ENCODE peak calls at places on chromosomes 4 and X, in four cellular contexts. C, V, A and Z are unnamed samples.

GRCh38 chrX:148811236-148811635 is 310.8 kb downstream of the AFF2 start:
- DNase-seq in A (peak; percentile 0), C (no peak), V (no peak), Z (no peak)

GRCh38 chr4:32258986-32259385 is 1538.8 kb downstream of the PCDH7 start:
- DNase-seq in A (no peak), C (no peak), V (no peak), Z (no peak)

GRCh38 chr4:130563185-130563890 is 1467.4 kb downstream of the C4orf33 start:
- DNase-seq in V (no peak), A (peak; percentile 72), C (peak; percentile 53), Z (peak; percentile 21)

GRCh38 chrX:23504540-23504884 is 162.8 kb upstream of the PRDX4 start:
- DNase-seq in C (no peak), V (no peak), A (no peak), Z (no peak)

GRCh38 chr4:184826315-184827266 is 823 bp upstream of the ACSL1 start:
- DNase-seq in V (peak; percentile 39), C (no peak), A (peak; percentile 16), Z (no peak)

GRCh38 chrX:2894885-2895292 is 34.2 kb downstream of the ARSD start:
- DNase-seq in A (peak; percentile 50), C (no peak), V (peak; percentile 29), Z (no peak)

GRCh38 chrX:13620202-13620601 is 32.7 kb upstream of the TCEANC start:
- DNase-seq in A (no peak), C (no peak), V (no peak), Z (no peak)

GRCh38 chr4:140851032-140851636 is 94.9 kb upstream of the TBC1D9 start:
- DNase-seq in A (peak; percentile 65), V (peak; percentile 55), C (no peak), Z (no peak)

GRCh38 chr4:128707864-128708263 is 101.6 kb upstream of the JADE1 start:
- DNase-seq in V (no peak), C (no peak), A (peak; percentile 25), Z (no peak)

GRCh38 chr4:133868856-133869255 is 332.7 kb downstream of the PABPC4L start:
- DNase-seq in C (no peak), A (no peak), V (no peak), Z (no peak)

GRCh38 chr4:168410681-168411080 is 69.6 kb downstream of the DDX60L start:
- DNase-seq in A (no peak), C (no peak), V (no peak), Z (no peak)

GRCh38 chr4:5120468-5120867 is 69.2 kb downstream of the STK32B start:
- DNase-seq in A (peak; percentile 34), V (no peak), C (no peak), Z (no peak)

GRCh38 chr4:3491681-3492405 is 28.7 kb downstream of the DOK7 start:
- DNase-seq in V (no peak), A (peak; percentile 55), C (no peak), Z (no peak)

GRCh38 chrX:132292753-132293152 is 73.5 kb upstream of the RAP2C start:
- DNase-seq in C (no peak), A (peak; percentile 57), V (peak; percentile 48), Z (peak; percentile 5)

GRCh38 chr4:40238700-40239548 is 42.1 kb downstream of the RHOH start:
- DNase-seq in V (peak; percentile 97), A (no peak), C (no peak), Z (no peak)

GRCh38 chr4:147825451-147826287 is 93.8 kb downstream of the ARHGAP10 start:
- DNase-seq in C (peak; percentile 72), V (peak; percentile 6), A (no peak), Z (no peak)

GRCh38 chrX:132561483-132561882 is 72.6 kb upstream of the MBNL3 start:
- DNase-seq in V (no peak), C (no peak), A (no peak), Z (no peak)

GRCh38 chr4:91285485-91285884 is 1018.3 kb upstream of the GRID2 start:
- DNase-seq in A (no peak), C (no peak), V (no peak), Z (no peak)

GRCh38 chrX:69218407-69218806 is 53.2 kb upstream of the PJA1 start:
- DNase-seq in A (no peak), V (no peak), C (no peak), Z (no peak)

GRCh38 chr4:123438031-123438430 is 41.4 kb downstream of the SPRY1 start:
- DNase-seq in C (no peak), V (no peak), A (no peak), Z (no peak)

GRCh38 chr4:100651499-100652165 is 133.8 kb upstream of the EMCN start:
- DNase-seq in V (no peak), A (no peak), C (no peak), Z (no peak)

GRCh38 chr4:99352602-99353580 is at the start of gene ADH1C:
- DNase-seq in V (no peak), C (no peak), A (peak; percentile 1), Z (no peak)

GRCh38 chrX:132181364-132181763 is 37.9 kb downstream of the RAP2C start:
- DNase-seq in C (peak; percentile 23), A (no peak), V (no peak), Z (peak; percentile 30)

GRCh38 chrX:137926090-137926489 is 360.2 kb downstream of the ZIC3 start:
- DNase-seq in C (no peak), V (peak; percentile 5), A (no peak), Z (no peak)

GRCh38 chr4:61210186-61210939 is 10.2 kb downstream of the ADGRL3 start:
- DNase-seq in C (no peak), V (no peak), A (no peak), Z (no peak)

GRCh38 chrX:115616943-115617563 is 56.1 kb downstream of the PLS3 start:
- DNase-seq in A (peak; percentile 84), V (no peak), C (no peak), Z (peak; percentile 17)

GRCh38 chr4:176534566-176534965 is 214.8 kb downstream of the SPCS3 start:
- DNase-seq in A (peak; percentile 95), V (no peak), C (no peak), Z (no peak)

GRCh38 chrX:151825927-151826471 is 86.7 kb upstream of the MAGEA4 start:
- DNase-seq in C (no peak), A (peak; percentile 1), V (peak; percentile 8), Z (no peak)

GRCh38 chr4:142435599-142436235 is 410.4 kb downstream of the INPP4B start:
- DNase-seq in A (no peak), C (no peak), V (no peak), Z (no peak)

GRCh38 chr4:72418458-72418857 is 150.6 kb downstream of the ADAMTS3 start:
- DNase-seq in V (peak; percentile 36), C (peak; percentile 64), A (peak; percentile 60), Z (no peak)

GRCh38 chr4:11543710-11544109 is 115.0 kb upstream of the HS3ST1 start:
- DNase-seq in C (no peak), V (no peak), A (peak; percentile 83), Z (no peak)

GRCh38 chr4:26751004-26751403 is 109.6 kb upstream of the STIM2 start:
- DNase-seq in C (no peak), A (no peak), V (no peak), Z (no peak)

GRCh38 chr4:164700471-164700870 is 53.5 kb upstream of the SMIM31 start:
- DNase-seq in V (peak; percentile 44), A (no peak), C (no peak), Z (no peak)

GRCh38 chr4:33133723-33134122 is 2413.6 kb downstream of the PCDH7 start:
- DNase-seq in A (no peak), C (no peak), V (no peak), Z (no peak)

GRCh38 chrX:40031861-40032422 is 65.8 kb downstream of the BCOR start:
- DNase-seq in V (no peak), A (no peak), C (no peak), Z (no peak)

GRCh38 chrX:12771445-12772069 is 19.7 kb upstream of the PRPS2 start:
- DNase-seq in A (peak; percentile 31), C (peak; percentile 71), V (peak; percentile 84), Z (no peak)

GRCh38 chr4:77862478-77863216 is at the start of gene MRPL1:
- DNase-seq in V (peak; percentile 94), A (peak; percentile 96), C (peak; percentile 88), Z (peak; percentile 30)
- TF ChIP-seq POLR2A in V (peak; percentile 96), A (peak; percentile 94), C (no peak), Z (peak; percentile 82)

DNA sequence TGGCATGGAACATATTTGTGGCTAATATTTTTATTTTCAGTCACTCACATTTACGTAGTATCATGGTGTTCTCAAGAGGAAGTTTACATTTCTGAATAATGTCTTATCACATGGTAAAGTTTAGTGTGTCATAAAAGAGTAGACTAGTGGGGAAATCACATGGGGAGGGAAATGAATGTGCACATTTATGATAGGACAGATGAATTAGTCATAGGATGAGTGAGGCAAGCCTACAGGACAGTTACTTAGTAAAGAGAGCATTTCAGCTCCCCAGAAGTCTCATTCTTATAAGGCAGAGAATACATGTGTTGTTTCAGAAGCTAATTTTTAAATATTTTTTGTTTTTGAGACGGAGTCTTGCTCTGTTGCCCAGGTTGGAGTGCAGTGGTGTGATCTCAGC is 6.2 kb downstream of the GK start:
- DNase-seq in C (no peak), V (peak; percentile 50), A (peak; percentile 95), Z (peak; percentile 4)
- TF ChIP-seq POLR2A in C (no peak), V (no peak), A (peak; percentile 66), Z (no peak)

GRCh38 chr4:153466637-153467153 is 535 bp downstream of the TMEM131L start:
- DNase-seq in C (no peak), V (no peak), A (no peak), Z (peak; percentile 16)

GRCh38 chr4:153467154-153467896 is 1.2 kb downstream of the TMEM131L start:
- DNase-seq in A (no peak), C (peak; percentile 78), V (peak; percentile 85), Z (peak; percentile 12)

GRCh38 chr4:153465145-153465544 is 1.0 kb upstream of the TMEM131L start:
- DNase-seq in V (no peak), C (no peak), A (no peak), Z (no peak)

GRCh38 chr4:153465583-153465921 is 608 bp upstream of the TMEM131L start:
- DNase-seq in V (peak; percentile 61), A (peak; percentile 61), C (peak; percentile 68), Z (peak; percentile 40)

DNA sequence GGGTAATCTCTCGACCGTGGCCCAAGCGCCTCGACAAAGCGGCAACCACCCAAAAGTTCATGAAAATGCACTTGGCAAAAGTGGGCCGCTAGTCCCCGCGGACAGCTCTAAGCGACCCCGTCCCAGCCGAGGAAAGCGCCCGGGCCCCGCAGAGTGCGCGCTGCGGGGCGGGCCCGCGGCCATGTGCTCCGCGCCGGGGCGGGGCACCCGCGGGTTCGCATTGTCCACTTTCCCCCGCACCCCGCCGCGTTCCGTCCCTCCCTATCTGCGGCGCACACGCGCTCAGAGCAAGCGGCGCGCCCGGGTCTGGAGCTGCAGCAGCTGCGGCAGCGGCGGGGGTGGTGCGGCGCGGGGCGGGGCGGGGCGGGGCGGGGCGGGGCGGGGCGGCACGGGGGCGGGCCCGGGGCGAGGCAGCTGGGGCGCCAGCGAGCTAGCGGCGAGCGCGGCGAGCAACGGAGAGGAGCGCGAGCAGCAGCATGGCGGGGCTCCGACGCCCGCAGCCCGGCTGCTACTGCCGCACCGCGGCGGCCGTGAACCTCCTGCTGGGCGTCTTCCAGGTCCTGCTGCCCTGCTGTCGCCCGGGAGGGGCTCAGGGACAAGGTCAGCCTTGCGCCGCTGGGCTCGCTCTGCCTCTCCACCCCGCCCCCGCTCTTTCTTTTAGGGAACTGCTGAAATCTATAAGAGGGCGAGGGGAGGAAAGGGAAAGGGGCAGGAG is at the start of gene TMEM131L:
- DNase-seq in C (peak; percentile 87), V (peak; percentile 94), A (peak; percentile 52), Z (peak; percentile 43)
- TF ChIP-seq POLR2A in C (no peak), V (peak; percentile 78), A (peak; percentile 33), Z (peak; percentile 76)

GRCh38 chr4:67678612-67679011 is 22.3 kb downstream of the UBA6 start:
- DNase-seq in C (no peak), A (no peak), V (no peak), Z (no peak)
- TF ChIP-seq POLR2A in C (no peak), A (no peak), V (no peak), Z (no peak)